ENCODE peak calls at places on chromosomes 16 and 17, in seven cellular contexts. W is esophagus squamous epithelium, Z is activated B cell treated with CpG ODN at 0.5 μM for 24 hours, P is AG09309, U is body of pancreas, J is lung, G is cardiac muscle cell. C is an unnamed sample.

GRCh38 chr17:66829386-66829864 is 5.5 kb upstream of the CACNG5 start:
- DNase-seq in W (no peak), Z (no peak), P (peak; percentile 10), U (peak; percentile 76), J (peak; percentile 46), G (peak; percentile 82), C (peak; percentile 50)

GRCh38 chr17:43660816-43661493 is 767 bp downstream of the MEOX1 start:
- DNase-seq in W (no peak), Z (no peak), P (no peak), U (no peak), J (no peak), G (no peak), C (no peak)

GRCh38 chr16:17817943-17818342 is 347.2 kb upstream of the XYLT1 start:
- DNase-seq in W (no peak), Z (no peak), P (no peak), U (no peak), J (no peak), G (no peak), C (no peak)

GRCh38 chr16:87682852-87683399 is 80.6 kb downstream of the JPH3 start:
- DNase-seq in W (no peak), Z (no peak), P (no peak), U (no peak), J (no peak), G (no peak), C (no peak)

GRCh38 chr17:64081802-64082799 is 47.8 kb downstream of the ERN1 start:
- DNase-seq in W (no peak), Z (no peak), P (peak; percentile 80), U (peak; percentile 33), J (no peak), G (peak; percentile 82), C (no peak)

GRCh38 chr17:80364091-80364691 is 50.8 kb upstream of the ENDOV start:
- DNase-seq in W (no peak), Z (no peak), P (no peak), U (peak; percentile 44), J (no peak), G (peak; percentile 11), C (no peak)

GRCh38 chr17:50861334-50861676 is 4.8 kb downstream of the TOB1 start:
- DNase-seq in W (no peak), Z (no peak), P (no peak), U (no peak), J (no peak), G (no peak), C (no peak)

GRCh38 chr16:72508196-72508595 is 336.2 kb upstream of the PMFBP1 start:
- DNase-seq in W (no peak), Z (no peak), P (no peak), U (no peak), J (no peak), G (no peak), C (no peak)

GRCh38 chr16:47461598-47462266 is 601 bp downstream of the PHKB start:
- DNase-seq in W (no peak), Z (no peak), P (no peak), U (peak; percentile 43), J (peak; percentile 52), G (peak; percentile 60), C (peak; percentile 44)

GRCh38 chr17:49832840-49833599 is 14.8 kb downstream of the TAC4 start:
- DNase-seq in W (no peak), Z (no peak), P (no peak), U (no peak), J (no peak), G (peak; percentile 25), C (no peak)

GRCh38 chr17:5210853-5211252 is 19.2 kb upstream of the ZNF594 start:
- DNase-seq in W (no peak), Z (no peak), P (no peak), U (no peak), J (no peak), G (no peak), C (no peak)

GRCh38 chr17:82294086-82294773 is 20.7 kb upstream of the CSNK1D start:
- DNase-seq in W (no peak), Z (no peak), P (no peak), U (no peak), J (no peak), G (no peak), C (no peak)

DNA sequence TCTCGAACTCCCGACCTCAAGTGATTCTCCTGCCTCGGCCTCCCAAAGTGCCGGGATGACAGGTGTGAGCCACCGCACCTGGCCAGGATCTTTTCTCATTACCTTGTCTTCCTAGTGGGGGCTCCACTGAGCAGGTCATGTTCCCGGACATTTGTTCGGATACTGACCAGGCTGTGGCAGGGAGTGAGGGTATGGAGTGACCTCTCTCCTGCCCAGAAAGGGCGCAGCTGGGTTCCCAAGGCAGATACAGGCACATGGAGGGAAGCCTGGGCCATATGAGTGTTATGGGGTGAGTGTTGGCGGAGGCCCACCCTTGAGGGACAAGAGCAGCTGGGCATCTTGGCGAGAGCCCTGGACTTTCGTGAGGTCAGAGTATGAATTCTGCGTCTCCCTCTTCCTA is 5.5 kb downstream of the SERPINF1 start:
- DNase-seq in W (no peak), Z (no peak), P (no peak), U (no peak), J (no peak), G (no peak), C (no peak)
- TF ChIP-seq CTCF in W (no peak), Z (no peak), P (no peak), U (no peak), J (no peak), G (no peak), C (peak; percentile 10)

DNA sequence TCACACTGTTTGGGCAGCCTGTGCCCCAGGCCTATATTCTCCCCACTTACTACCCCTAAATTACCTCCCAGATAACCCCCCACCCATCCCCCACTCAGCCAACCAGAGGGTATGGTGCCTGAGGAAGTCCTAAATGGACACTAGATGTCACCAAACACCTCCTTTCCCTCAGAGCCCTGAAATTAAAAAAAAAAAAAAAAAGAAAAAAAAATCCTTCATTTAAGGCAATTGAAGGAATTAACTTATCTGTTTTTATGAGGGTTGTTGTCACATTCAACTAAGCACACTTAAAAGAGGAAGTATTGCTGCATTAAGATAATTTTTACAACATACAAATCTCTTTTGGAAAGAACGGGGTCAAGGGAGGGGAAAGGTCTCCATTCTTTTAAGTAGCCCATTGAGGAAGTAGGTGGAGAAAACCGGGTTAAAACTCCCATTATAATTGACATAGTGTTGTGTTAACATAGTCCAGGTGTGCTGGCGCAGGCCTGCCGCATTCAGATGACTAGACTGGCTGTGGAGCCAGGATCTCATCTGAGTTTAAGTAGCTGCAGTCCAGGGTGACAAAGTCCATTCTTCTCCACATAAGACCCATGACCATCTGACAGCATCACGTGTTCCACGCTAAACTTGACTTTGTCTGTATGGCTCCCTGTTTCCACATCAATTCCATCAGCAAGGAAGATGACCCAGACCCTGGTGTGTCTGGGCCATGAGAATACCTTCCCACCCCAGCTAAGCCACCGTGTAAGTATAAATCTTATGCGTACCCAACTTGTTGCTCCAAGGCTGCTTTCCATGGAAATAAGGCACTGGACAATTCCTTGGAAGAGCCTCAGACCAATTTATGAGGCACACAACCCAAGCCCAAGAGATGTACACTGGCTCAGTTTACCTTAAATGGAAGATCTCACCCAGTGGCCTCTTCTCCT is 46.4 kb downstream of the SNX11 start:
- DNase-seq in W (no peak), Z (no peak), P (peak; percentile 14), U (peak; percentile 89), J (no peak), G (peak; percentile 60), C (no peak)
- TF ChIP-seq CTCF in W (no peak), Z (no peak), P (peak; percentile 59), U (peak; percentile 73), J (no peak), G (peak; percentile 60), C (peak; percentile 40)

GRCh38 chr16:54437921-54438320 is 151.3 kb upstream of the IRX3 start:
- DNase-seq in W (no peak), Z (no peak), P (no peak), U (no peak), J (no peak), G (no peak), C (no peak)
- TF ChIP-seq CTCF in W (no peak), Z (no peak), P (no peak), U (no peak), J (no peak), G (no peak), C (no peak)

DNA sequence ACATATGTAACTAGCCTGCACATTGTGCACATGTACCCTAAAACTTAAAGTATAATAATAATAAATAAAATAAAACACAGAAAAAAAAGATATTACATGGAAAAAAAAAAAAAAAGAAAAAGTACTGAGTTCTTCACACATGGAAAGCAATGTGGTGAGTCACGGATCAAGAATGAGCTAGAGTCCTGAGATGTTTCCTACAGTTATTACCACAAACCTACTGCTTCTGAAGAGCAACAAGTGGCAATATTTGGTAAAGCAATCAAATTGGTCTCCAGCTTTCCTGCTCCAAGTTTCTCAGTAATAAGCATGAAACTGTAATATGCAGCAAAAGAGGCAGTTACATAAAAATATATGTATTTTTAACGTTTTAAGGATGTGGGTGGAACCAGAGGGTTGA is 223.3 kb upstream of the SALL1 start:
- DNase-seq in W (no peak), Z (no peak), P (peak; percentile 72), U (no peak), J (no peak), G (peak; percentile 62), C (no peak)
- TF ChIP-seq CTCF in W (no peak), Z (no peak), P (no peak), U (no peak), J (no peak), G (no peak), C (no peak)

DNA sequence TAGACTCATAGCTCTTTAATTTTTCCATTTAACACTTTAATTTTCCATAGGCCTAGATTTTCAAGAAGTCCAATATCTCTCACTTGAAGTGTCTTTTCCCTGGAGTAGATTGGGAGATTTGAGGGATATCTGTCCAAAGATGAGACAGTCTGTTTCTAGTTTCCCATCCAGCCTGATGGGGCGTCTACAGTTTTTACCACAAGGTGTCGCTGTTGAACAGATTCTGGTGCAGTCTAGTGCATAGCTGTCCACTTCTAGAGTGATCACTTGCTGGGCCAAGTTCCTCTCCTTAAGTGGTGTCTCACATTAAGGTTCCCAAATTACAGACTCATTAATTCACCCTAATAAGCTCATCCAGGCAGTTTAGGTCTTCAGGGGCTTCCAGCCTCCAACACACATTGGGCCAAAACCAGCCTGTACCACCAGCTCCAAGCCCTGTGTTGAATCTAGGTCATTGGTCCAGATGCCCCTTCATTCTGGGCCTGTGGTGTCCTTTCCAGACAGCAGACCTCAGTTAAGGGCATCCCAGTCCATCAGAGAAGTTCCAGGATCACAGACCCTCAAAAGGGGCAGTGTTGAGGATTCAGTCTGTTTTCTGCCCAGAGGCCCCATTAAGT is 9.4 kb downstream of the SNX20 start:
- DNase-seq in W (no peak), Z (no peak), P (no peak), U (no peak), J (no peak), G (peak; percentile 41), C (peak; percentile 60)
- TF ChIP-seq CTCF in W (peak; percentile 49), Z (no peak), P (peak; percentile 48), U (peak; percentile 32), J (no peak), G (peak; percentile 61), C (peak; percentile 68)

GRCh38 chr17:14815079-14815478 is 450.0 kb downstream of the PMP22 start:
- DNase-seq in W (no peak), Z (no peak), P (no peak), U (no peak), J (no peak), G (no peak), C (no peak)

GRCh38 chr17:14808425-14808824 is 456.7 kb downstream of the PMP22 start:
- DNase-seq in W (no peak), Z (no peak), P (no peak), U (no peak), J (no peak), G (no peak), C (no peak)

GRCh38 chr17:14818469-14818868 is 446.7 kb downstream of the PMP22 start:
- DNase-seq in W (no peak), Z (no peak), P (no peak), U (no peak), J (no peak), G (no peak), C (no peak)

GRCh38 chr17:14813649-14814048 is 451.5 kb downstream of the PMP22 start:
- DNase-seq in W (no peak), Z (no peak), P (no peak), U (peak; percentile 17), J (no peak), G (peak; percentile 33), C (no peak)
- TF ChIP-seq CTCF in W (no peak), Z (no peak), P (no peak), U (peak; percentile 36), J (no peak), G (peak; percentile 27), C (no peak)